ENCODE peak calls at places on chromosomes 4 and X, in nine cellular contexts. D, H, T, Q, R, L, J, P and C are unnamed samples.

GRCh38 chr4:102503831-102504786 is 3.0 kb downstream of the NFKB1 start:
- DNase-seq in D (no peak), H (no peak), T (no peak), Q (no peak), R (no peak), L (no peak), J (no peak), P (no peak), C (no peak)

GRCh38 chrX:143781103-143781502 is 60.6 kb upstream of the SPANXN2 start:
- DNase-seq in D (no peak), H (no peak), T (no peak), Q (no peak), R (no peak), L (no peak), J (no peak), P (no peak), C (no peak)

GRCh38 chr4:132332932-132333722 is 816.0 kb upstream of the PCDH10 start:
- DNase-seq in D (no peak), H (no peak), T (no peak), Q (no peak), R (no peak), L (no peak), J (no peak), P (no peak), C (no peak)

GRCh38 chr4:150149381-150149780 is 71.1 kb downstream of the DCLK2 start:
- DNase-seq in D (no peak), H (no peak), T (no peak), Q (peak), R (no peak), L (no peak), J (no peak), P (no peak), C (no peak)

GRCh38 chrX:140983730-140984129 is 18.7 kb upstream of the SPANXB1 start:
- DNase-seq in D (no peak), H (no peak), T (no peak), Q (no peak), R (no peak), L (no peak), J (no peak), P (no peak), C (no peak)

GRCh38 chr4:140013088-140013487 is 140.9 kb downstream of the MAML3 start:
- DNase-seq in D (no peak), H (no peak), T (no peak), Q (no peak), R (no peak), L (no peak), J (no peak), P (no peak), C (no peak)

GRCh38 chr4:86831262-86832090 is 17.7 kb downstream of the SLC10A6 start:
- DNase-seq in D (no peak), H (no peak), T (no peak), Q (peak), R (no peak), L (peak), J (no peak), P (no peak), C (peak)

GRCh38 chrX:147079457-147079856 is 264.9 kb upstream of the CXorf51A start:
- DNase-seq in D (no peak), H (no peak), T (no peak), Q (no peak), R (no peak), L (no peak), J (no peak), P (no peak), C (no peak)

GRCh38 chr4:148565801-148566200 is 123.6 kb upstream of the NR3C2 start:
- DNase-seq in D (no peak), H (no peak), T (no peak), Q (no peak), R (no peak), L (peak), J (no peak), P (no peak), C (no peak)

GRCh38 chr4:79212311-79212710 is 113.5 kb downstream of the NAA11 start:
- DNase-seq in D (no peak), H (no peak), T (no peak), Q (no peak), R (no peak), L (no peak), J (no peak), P (no peak), C (no peak)

GRCh38 chrX:21740329-21741274 is 17.3 kb downstream of the SMPX start:
- DNase-seq in D (no peak), H (no peak), T (no peak), Q (no peak), R (no peak), L (peak), J (no peak), P (no peak), C (peak)

GRCh38 chr4:113584407-113585150 is 177.0 kb downstream of the CAMK2D start:
- DNase-seq in D (no peak), H (no peak), T (no peak), Q (peak), R (no peak), L (no peak), J (no peak), P (no peak), C (no peak)

GRCh38 chr4:165351359-165352130 is 24.1 kb downstream of the MSMO1 start:
- DNase-seq in D (no peak), H (no peak), T (no peak), Q (no peak), R (no peak), L (no peak), J (no peak), P (no peak), C (no peak)

GRCh38 chrX:23008431-23009099 is 8.8 kb downstream of the DDX53 start:
- DNase-seq in D (no peak), H (no peak), T (no peak), Q (no peak), R (no peak), L (no peak), J (no peak), P (no peak), C (no peak)

GRCh38 chr4:112552668-112553067 is 36.7 kb upstream of the NEUROG2 start:
- DNase-seq in D (no peak), H (no peak), T (no peak), Q (peak), R (no peak), L (no peak), J (no peak), P (no peak), C (no peak)

GRCh38 chr4:6530301-6530700 is 44.7 kb upstream of the MAN2B2 start:
- DNase-seq in D (no peak), H (no peak), T (no peak), Q (no peak), R (no peak), L (no peak), J (no peak), P (no peak), C (no peak)

GRCh38 chr4:2248044-2248780 is 6.3 kb upstream of the HAUS3 start:
- DNase-seq in D (no peak), H (no peak), T (no peak), Q (no peak), R (no peak), L (no peak), J (no peak), P (no peak), C (no peak)

GRCh38 chr4:149708513-149709175 is 107.0 kb downstream of the IQCM start:
- DNase-seq in D (no peak), H (no peak), T (no peak), Q (peak), R (no peak), L (no peak), J (no peak), P (no peak), C (no peak)

GRCh38 chr4:177001271-177002175 is 208.8 kb upstream of the VEGFC start:
- DNase-seq in D (no peak), H (no peak), T (no peak), Q (no peak), R (no peak), L (no peak), J (no peak), P (no peak), C (no peak)

GRCh38 chrX:113966791-113967190 is 617.1 kb upstream of the HTR2C start:
- DNase-seq in D (no peak), H (no peak), T (no peak), Q (no peak), R (no peak), L (no peak), J (no peak), P (no peak), C (no peak)

GRCh38 chr4:61397174-61397573 is 197.0 kb downstream of the ADGRL3 start:
- DNase-seq in D (no peak), H (no peak), T (no peak), Q (no peak), R (no peak), L (no peak), J (no peak), P (no peak), C (no peak)

GRCh38 chr4:25970241-25970675 is 56.2 kb downstream of the SMIM20 start:
- DNase-seq in D (no peak), H (peak), T (no peak), Q (no peak), R (no peak), L (peak), J (no peak), P (no peak), C (peak)

GRCh38 chrX:115367956-115368355 is 78.4 kb downstream of the LUZP4 start:
- DNase-seq in D (no peak), H (no peak), T (no peak), Q (no peak), R (no peak), L (no peak), J (no peak), P (no peak), C (no peak)

GRCh38 chr4:69995526-69996016 is at the start of gene STATH:
- DNase-seq in D (no peak), H (no peak), T (no peak), Q (no peak), R (no peak), L (no peak), J (no peak), P (no peak), C (no peak)

GRCh38 chr4:82561745-82562552 is at the start of gene TMEM150C:
- DNase-seq in D (peak), H (peak), T (no peak), Q (no peak), R (no peak), L (peak), J (no peak), P (no peak), C (peak)

GRCh38 chr4:47032405-47033106 is 1.2 kb downstream of the GABRB1 start:
- DNase-seq in D (peak), H (peak), T (peak), Q (no peak), R (no peak), L (peak), J (peak), P (no peak), C (peak)

GRCh38 chr4:140116442-140117104 is 37.4 kb downstream of the MAML3 start:
- DNase-seq in D (no peak), H (no peak), T (no peak), Q (no peak), R (no peak), L (no peak), J (no peak), P (peak), C (no peak)

GRCh38 chr4:173360587-173361221 is 10.1 kb upstream of the SAP30 start:
- DNase-seq in D (no peak), H (no peak), T (no peak), Q (no peak), R (no peak), L (no peak), J (no peak), P (no peak), C (no peak)

GRCh38 chr4:16227462-16227868 is 1.2 kb upstream of the TAPT1 start:
- DNase-seq in D (no peak), H (peak), T (peak), Q (no peak), R (peak), L (peak), J (peak), P (no peak), C (peak)

GRCh38 chr4:31169851-31170250 is 449.7 kb downstream of the PCDH7 start:
- DNase-seq in D (no peak), H (no peak), T (no peak), Q (no peak), R (no peak), L (no peak), J (no peak), P (no peak), C (no peak)

GRCh38 chrX:11908371-11908770 is 150.3 kb downstream of the MSL3 start:
- DNase-seq in D (no peak), H (no peak), T (no peak), Q (no peak), R (no peak), L (no peak), J (no peak), P (peak), C (no peak)

GRCh38 chrX:136525738-136526606 is 6.0 kb upstream of the VGLL1 start:
- DNase-seq in D (no peak), H (peak), T (no peak), Q (peak), R (no peak), L (peak), J (no peak), P (no peak), C (peak)

GRCh38 chrX:13432376-13432775 is 112.5 kb upstream of the ATXN3L start:
- DNase-seq in D (no peak), H (peak), T (no peak), Q (peak), R (no peak), L (peak), J (no peak), P (no peak), C (no peak)

GRCh38 chr4:134762053-134762452 is 560.5 kb upstream of the PABPC4L start:
- DNase-seq in D (no peak), H (no peak), T (no peak), Q (no peak), R (no peak), L (no peak), J (no peak), P (no peak), C (no peak)

GRCh38 chr4:114281561-114281960 is 302.1 kb upstream of the ARSJ start:
- DNase-seq in D (no peak), H (no peak), T (no peak), Q (peak), R (no peak), L (no peak), J (no peak), P (no peak), C (no peak)

GRCh38 chr4:74449571-74450297 is 4.8 kb downstream of the AREG start:
- DNase-seq in D (no peak), H (no peak), T (no peak), Q (no peak), R (no peak), L (no peak), J (no peak), P (no peak), C (no peak)

GRCh38 chr4:78441786-78442185 is 109.8 kb upstream of the ANXA3 start:
- DNase-seq in D (no peak), H (no peak), T (no peak), Q (no peak), R (no peak), L (no peak), J (no peak), P (no peak), C (no peak)

GRCh38 chr4:8205241-8205707 is 6.2 kb downstream of the SH3TC1 start:
- DNase-seq in D (no peak), H (no peak), T (no peak), Q (no peak), R (no peak), L (no peak), J (no peak), P (no peak), C (no peak)